ENCODE peak calls at places on chromosomes 3 and 15, in eight cellular contexts. Y is keratinocyte, H is neural crest cell, C is Peyer's patch, Q is testis, J is psoas muscle, K is AG09319, X is astrocyte of the spinal cord. M is an unnamed sample.

GRCh38 chr15:52261498-52262242 is 33.9 kb downstream of the MYO5C start:
- DNase-seq in Q (peak; percentile 88), C (no peak), Y (no peak), K (peak; percentile 35), H (peak; percentile 52), J (peak; percentile 41), X (peak; percentile 95), M (peak; percentile 20)

GRCh38 chr15:68699881-68700394 is 120.8 kb downstream of the ANP32A start:
- DNase-seq in Y (no peak), H (no peak), X (no peak), J (no peak), K (no peak), Q (peak; percentile 23), C (no peak), M (no peak)

GRCh38 chr3:123688241-123688747 is 103.4 kb upstream of the HACD2 start:
- DNase-seq in X (peak; percentile 92), Q (no peak), Y (no peak), J (no peak), H (no peak), C (no peak), K (peak; percentile 72), M (no peak)

GRCh38 chr3:114152519-114153151 is 26.2 kb downstream of the DRD3 start:
- DNase-seq in Q (peak; percentile 88), H (peak; percentile 76), J (peak; percentile 68), X (peak; percentile 95), K (peak; percentile 40), Y (peak; percentile 17), C (peak; percentile 82), M (peak; percentile 78)

GRCh38 chr3:187939891-187940290 is 194.6 kb upstream of the BCL6 start:
- DNase-seq in H (no peak), Q (no peak), C (no peak), K (no peak), J (no peak), Y (no peak), X (no peak), M (no peak)

GRCh38 chr15:74295800-74296199 is 59.7 kb downstream of the CCDC33 start:
- DNase-seq in K (no peak), X (no peak), C (no peak), Q (no peak), J (no peak), Y (no peak), H (no peak), M (no peak)

GRCh38 chr15:34436126-34436955 is 1.3 kb downstream of the GOLGA8A start:
- DNase-seq in X (peak; percentile 6), H (peak; percentile 5), C (no peak), Q (no peak), J (no peak), Y (no peak), K (no peak), M (no peak)

GRCh38 chr15:62059818-62060115 is 480 bp downstream of the VPS13C start:
- DNase-seq in X (peak; percentile 53), Q (peak; percentile 47), K (no peak), H (peak; percentile 37), Y (no peak), C (no peak), J (peak; percentile 50), M (peak; percentile 71)

GRCh38 chr3:168322941-168323340 is 227.2 kb upstream of the GOLIM4 start:
- DNase-seq in J (no peak), Y (no peak), H (no peak), K (no peak), Q (no peak), C (no peak), X (peak; percentile 25), M (no peak)

GRCh38 chr3:160564949-160565441 is 376 bp downstream of the KPNA4 start:
- DNase-seq in H (no peak), X (peak; percentile 67), Y (no peak), J (peak; percentile 74), K (peak; percentile 28), C (peak; percentile 89), Q (peak; percentile 64), M (no peak)

GRCh38 chr3:138949002-138949418 is 2.0 kb downstream of the FOXL2NB start:
- DNase-seq in X (no peak), Y (no peak), K (no peak), J (no peak), C (no peak), Q (no peak), H (no peak), M (no peak)

GRCh38 chr15:62601779-62602540 is 436.9 kb upstream of the C2CD4B start:
- DNase-seq in H (no peak), K (no peak), Q (no peak), C (no peak), X (no peak), J (no peak), Y (no peak), M (no peak)

GRCh38 chr15:46618984-46619383 is 984.2 kb downstream of the SQOR start:
- DNase-seq in C (no peak), Y (no peak), K (no peak), Q (no peak), H (no peak), J (no peak), X (no peak), M (no peak)

GRCh38 chr3:44030690-44031344 is 210.9 kb upstream of the TOPAZ1 start:
- DNase-seq in Y (no peak), K (no peak), H (no peak), Q (no peak), X (peak; percentile 68), C (no peak), J (no peak), M (no peak)

GRCh38 chr15:72790302-72790955 is 6.9 kb upstream of the ADPGK start:
- DNase-seq in C (no peak), J (no peak), X (peak; percentile 47), K (no peak), Y (no peak), H (no peak), Q (no peak), M (no peak)

GRCh38 chr3:126102530-126102951 is 18.6 kb upstream of the SLC41A3 start:
- DNase-seq in H (no peak), Q (peak; percentile 29), C (no peak), J (peak; percentile 55), X (no peak), K (no peak), Y (no peak), M (no peak)

GRCh38 chr15:26323564-26323963 is 449.3 kb downstream of the GABRB3 start:
- DNase-seq in X (no peak), J (no peak), Y (no peak), K (no peak), Q (no peak), H (no peak), C (no peak), M (no peak)

GRCh38 chr3:161475905-161476304 is 20.7 kb upstream of the OTOL1 start:
- DNase-seq in J (no peak), Y (no peak), H (no peak), K (no peak), Q (peak; percentile 15), C (no peak), X (peak; percentile 18), M (no peak)

GRCh38 chr3:184154909-184155643 is at the start of gene DVL3:
- DNase-seq in K (no peak), C (peak; percentile 84), J (peak; percentile 80), X (peak; percentile 64), Y (no peak), Q (peak; percentile 69), H (peak; percentile 41), M (peak; percentile 46)

GRCh38 chr15:97009036-97009555 is 678.6 kb downstream of the NR2F2 start:
- DNase-seq in H (no peak), C (no peak), J (no peak), X (peak; percentile 1), Q (no peak), Y (no peak), K (no peak), M (no peak)

GRCh38 chr3:55412580-55412979 is 74.5 kb downstream of the WNT5A start:
- DNase-seq in J (no peak), Y (no peak), Q (no peak), K (no peak), C (no peak), X (no peak), H (no peak), M (no peak)

GRCh38 chr15:40914486-40914885 is 14.7 kb upstream of the DLL4 start:
- DNase-seq in J (no peak), H (no peak), Y (no peak), C (no peak), Q (no peak), X (no peak), K (no peak), M (no peak)
- TF ChIP-seq CTCF in J (no peak), H (no peak), Y (no peak), C (no peak), Q (no peak), X (peak; percentile 2), K (no peak), M (no peak)

GRCh38 chr3:94716326-94717018 is 653.6 kb downstream of the NSUN3 start:
- DNase-seq in Y (no peak), J (no peak), C (no peak), H (no peak), Q (peak; percentile 21), X (no peak), K (no peak), M (no peak)
- TF ChIP-seq CTCF in Y (peak; percentile 27), J (no peak), C (no peak), H (peak; percentile 42), Q (peak; percentile 7), X (no peak), K (no peak), M (no peak)

GRCh38 chr15:45572627-45573026 is 14.6 kb upstream of the BLOC1S6 start:
- DNase-seq in J (no peak), C (no peak), Y (no peak), K (no peak), H (no peak), Q (no peak), X (no peak), M (no peak)

DNA sequence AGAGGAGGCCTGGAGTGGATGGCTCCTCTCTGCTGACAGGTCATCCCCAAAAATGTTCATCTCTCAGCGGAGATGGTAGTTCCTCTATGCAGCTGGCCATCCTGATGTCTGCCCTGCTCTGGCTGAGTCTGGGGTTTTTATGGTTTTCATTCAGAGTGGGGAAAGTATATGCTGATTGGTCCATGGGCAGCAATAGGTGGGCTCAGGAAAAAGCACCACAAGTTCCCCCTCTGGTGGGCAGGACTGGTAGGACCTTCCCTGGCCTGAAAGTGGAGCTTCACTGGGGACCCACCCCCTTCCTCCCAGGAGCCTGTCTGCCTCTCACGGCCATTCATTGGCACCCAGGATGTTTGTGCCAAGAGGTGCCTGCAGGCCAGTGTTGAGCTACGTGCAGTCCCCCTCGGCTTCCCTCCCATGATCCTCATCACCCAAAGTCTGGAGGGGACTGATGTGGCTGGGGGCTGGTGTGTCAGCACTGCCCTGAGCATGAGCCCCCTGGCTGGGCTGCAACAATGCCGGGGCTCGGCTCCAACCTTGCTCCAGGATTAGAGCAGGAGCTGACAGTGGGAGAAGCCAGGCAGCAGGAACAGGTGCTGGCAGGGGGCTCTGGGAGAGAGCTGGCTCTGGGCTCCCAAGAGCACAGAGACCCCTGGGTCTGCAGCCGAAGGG is 13.1 kb upstream of the BLOC1S6 start:
- DNase-seq in Q (no peak), J (no peak), C (no peak), X (no peak), K (no peak), Y (no peak), H (peak; percentile 69), M (no peak)
- TF ChIP-seq CTCF in Q (no peak), J (no peak), C (no peak), X (peak; percentile 32), K (peak; percentile 26), Y (peak; percentile 23), H (peak; percentile 68), M (no peak)

DNA sequence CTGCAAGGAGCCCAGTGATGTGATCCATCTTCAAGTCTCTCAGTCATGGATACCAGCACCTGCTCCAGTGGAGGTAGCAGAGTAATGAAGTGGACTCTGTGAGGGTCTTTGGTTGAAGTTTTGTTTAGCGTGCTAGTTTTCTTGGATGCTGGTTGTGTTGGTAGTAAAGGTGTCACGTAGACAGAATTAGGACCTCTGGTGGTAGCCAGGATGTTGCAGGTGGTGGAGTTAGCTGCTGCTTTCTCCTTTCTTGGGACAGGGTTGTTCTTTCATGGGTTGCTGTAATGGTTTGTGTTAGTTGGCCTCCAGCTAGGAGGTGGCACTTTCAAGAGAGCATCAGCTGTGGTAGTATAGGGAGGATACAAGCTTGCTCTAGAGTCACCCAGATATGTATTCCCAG is 125.2 kb downstream of the ANXA2 start:
- DNase-seq in J (no peak), Y (no peak), Q (no peak), C (no peak), K (no peak), X (no peak), H (no peak), M (no peak)
- TF ChIP-seq CTCF in J (no peak), Y (peak; percentile 18), Q (no peak), C (no peak), K (no peak), X (no peak), H (no peak), M (no peak)